ENCODE peak calls at places on chromosomes 4 and X, in five cellular contexts. N is IMR-90; H is CD4-positive, CD25-positive, alpha-beta regulatory T cell; R is ovary; P is CD8-positive, alpha-beta memory T cell. X is an unnamed sample.
A peak's percentile ranks its signal among the peaks of the same experiment; 100 is the strongest.

GRCh38 chr4:182736207-182736606 is 181.0 kb downstream of the DCTD start:
- DNase-seq in N (no peak), P (no peak), R (no peak), H (no peak), X (no peak)

GRCh38 chr4:165175879-165176278 is 31.5 kb upstream of the KLHL2 start:
- DNase-seq in P (no peak), R (no peak), H (no peak), N (no peak), X (no peak)

GRCh38 chrX:526295-527224 is 104.0 kb upstream of the SHOX start:
- DNase-seq in P (no peak), H (peak; percentile 28), N (no peak), R (no peak), X (no peak)

GRCh38 chrX:53089224-53089842 is 4.6 kb upstream of the KANTR start:
- DNase-seq in H (peak; percentile 61), R (peak; percentile 73), P (no peak), N (peak; percentile 68), X (no peak)

GRCh38 chrX:140091276-140091886 is 126.1 kb upstream of the CXorf66 start:
- DNase-seq in N (no peak), P (no peak), R (no peak), H (peak; percentile 5), X (peak; percentile 3)

GRCh38 chr4:148029781-148030180 is 297.9 kb downstream of the ARHGAP10 start:
- DNase-seq in H (no peak), P (no peak), N (no peak), R (no peak), X (no peak)

GRCh38 chr4:109978704-109979103 is 66.0 kb downstream of the EGF start:
- DNase-seq in P (no peak), R (no peak), H (no peak), N (no peak), X (no peak)

GRCh38 chr4:3466691-3467600 is 3.8 kb downstream of the DOK7 start:
- DNase-seq in H (no peak), N (no peak), P (no peak), R (no peak), X (no peak)

GRCh38 chr4:120517966-120518365 is 404.6 kb downstream of the PRDM5 start:
- DNase-seq in N (peak; percentile 86), R (peak; percentile 77), P (no peak), H (no peak), X (peak; percentile 29)

GRCh38 chrX:16807976-16808542 is 21.8 kb downstream of the TXLNG start:
- DNase-seq in R (no peak), N (peak; percentile 68), P (no peak), H (no peak), X (no peak)

GRCh38 chrX:110089656-110090404 is 86.9 kb downstream of the TMEM164 start:
- DNase-seq in H (no peak), N (no peak), R (no peak), P (no peak), X (no peak)

GRCh38 chr4:135281230-135281629 is 1079.6 kb upstream of the PABPC4L start:
- DNase-seq in P (no peak), N (no peak), R (no peak), H (no peak), X (no peak)

GRCh38 chrX:106331606-106332005 is 163.5 kb downstream of the PWWP3B start:
- DNase-seq in P (no peak), H (no peak), N (no peak), R (no peak), X (no peak)

GRCh38 chr4:88457307-88458090 is 580 bp downstream of the HERC5 start:
- DNase-seq in H (no peak), N (no peak), P (peak; percentile 35), R (peak; percentile 61), X (no peak)

GRCh38 chrX:1388651-1389050 is 3.3 kb downstream of the SLC25A6 start:
- DNase-seq in H (no peak), N (no peak), R (no peak), P (no peak), X (no peak)

GRCh38 chrX:150879855-150880807 is 18.3 kb downstream of the CD99L2 start:
- DNase-seq in P (no peak), R (no peak), N (no peak), H (peak; percentile 76), X (peak; percentile 49)

GRCh38 chrX:132463411-132463810 is 25.4 kb downstream of the MBNL3 start:
- DNase-seq in R (no peak), H (peak; percentile 54), P (no peak), N (peak; percentile 6), X (no peak)

GRCh38 chr4:91108751-91109150 is 981.6 kb downstream of the CCSER1 start:
- DNase-seq in R (no peak), N (no peak), P (no peak), H (no peak), X (no peak)

GRCh38 chr4:108483077-108483476 is 137.3 kb upstream of the RPL34 start:
- DNase-seq in R (no peak), N (no peak), P (no peak), H (peak; percentile 56), X (no peak)

GRCh38 chr4:8204576-8205227 is 5.6 kb downstream of the SH3TC1 start:
- DNase-seq in P (no peak), H (no peak), N (no peak), R (no peak), X (no peak)

GRCh38 chrX:77446029-77446585 is 1.1 kb upstream of the FGF16 start:
- DNase-seq in P (no peak), H (peak; percentile 10), R (no peak), N (no peak), X (no peak)

GRCh38 chrX:20046270-20046669 is 55.4 kb upstream of the BCLAF3 start:
- DNase-seq in H (no peak), P (no peak), N (no peak), R (no peak), X (no peak)

GRCh38 chrX:9182041-9182440 is 148.1 kb upstream of the FAM9B start:
- DNase-seq in R (no peak), P (no peak), H (no peak), N (peak; percentile 59), X (no peak)

GRCh38 chrX:44267116-44267515 is 76.4 kb downstream of the EFHC2 start:
- DNase-seq in N (no peak), P (no peak), R (no peak), H (no peak), X (no peak)

GRCh38 chrX:36753602-36754001 is 254.6 kb upstream of the FAM47C start:
- DNase-seq in R (no peak), P (no peak), N (no peak), H (no peak), X (no peak)

GRCh38 chrX:3393168-3393567 is 46.7 kb upstream of the MXRA5 start:
- DNase-seq in N (no peak), R (no peak), P (no peak), H (no peak), X (no peak)

GRCh38 chr4:94523033-94523590 is 71.4 kb downstream of the PDLIM5 start:
- DNase-seq in H (no peak), N (no peak), R (no peak), P (no peak), X (no peak)

GRCh38 chr4:3340703-3341088 is 47.9 kb downstream of the RGS12 start:
- DNase-seq in P (no peak), H (no peak), N (no peak), R (no peak), X (no peak)

GRCh38 chr4:7018281-7018680 is 24.9 kb upstream of the TADA2B start:
- DNase-seq in R (no peak), P (no peak), H (no peak), N (no peak), X (no peak)

GRCh38 chrX:121479406-121479805 is 432.0 kb downstream of the GLUD2 start:
- DNase-seq in N (no peak), P (no peak), R (no peak), H (no peak), X (no peak)

GRCh38 chrX:13937370-13938052 is 92.2 kb downstream of the GEMIN8 start:
- DNase-seq in R (no peak), H (no peak), P (no peak), N (peak; percentile 53), X (no peak)

GRCh38 chrX:155643240-155643639 is 30.5 kb upstream of the TMLHE start:
- DNase-seq in H (no peak), P (no peak), R (no peak), N (no peak), X (no peak)

GRCh38 chr4:76526585-76526990 is 91.6 kb downstream of the SHROOM3 start:
- DNase-seq in P (no peak), R (no peak), H (no peak), N (no peak), X (no peak)

GRCh38 chr4:150948069-150948468 is 67.0 kb downstream of the LRBA start:
- DNase-seq in R (no peak), P (no peak), H (no peak), N (no peak), X (no peak)

GRCh38 chr4:147596976-147597375 is 20.2 kb upstream of the TMEM184C start:
- DNase-seq in N (peak; percentile 93), H (no peak), R (no peak), P (no peak), X (no peak)

GRCh38 chrX:153644356-153645125 is 2.5 kb upstream of the DUSP9 start:
- DNase-seq in R (peak; percentile 4), H (no peak), P (no peak), N (no peak), X (no peak)
- H3K27me3 ChIP-seq in R (no peaks in the 10 kb centered on the region), H (peaks cover 2% of the 10 kb centered on the region), P (no peaks in the 10 kb centered on the region), N (peaks cover 66% of the 10 kb centered on the region), X (no peaks in the 10 kb centered on the region)

DNA sequence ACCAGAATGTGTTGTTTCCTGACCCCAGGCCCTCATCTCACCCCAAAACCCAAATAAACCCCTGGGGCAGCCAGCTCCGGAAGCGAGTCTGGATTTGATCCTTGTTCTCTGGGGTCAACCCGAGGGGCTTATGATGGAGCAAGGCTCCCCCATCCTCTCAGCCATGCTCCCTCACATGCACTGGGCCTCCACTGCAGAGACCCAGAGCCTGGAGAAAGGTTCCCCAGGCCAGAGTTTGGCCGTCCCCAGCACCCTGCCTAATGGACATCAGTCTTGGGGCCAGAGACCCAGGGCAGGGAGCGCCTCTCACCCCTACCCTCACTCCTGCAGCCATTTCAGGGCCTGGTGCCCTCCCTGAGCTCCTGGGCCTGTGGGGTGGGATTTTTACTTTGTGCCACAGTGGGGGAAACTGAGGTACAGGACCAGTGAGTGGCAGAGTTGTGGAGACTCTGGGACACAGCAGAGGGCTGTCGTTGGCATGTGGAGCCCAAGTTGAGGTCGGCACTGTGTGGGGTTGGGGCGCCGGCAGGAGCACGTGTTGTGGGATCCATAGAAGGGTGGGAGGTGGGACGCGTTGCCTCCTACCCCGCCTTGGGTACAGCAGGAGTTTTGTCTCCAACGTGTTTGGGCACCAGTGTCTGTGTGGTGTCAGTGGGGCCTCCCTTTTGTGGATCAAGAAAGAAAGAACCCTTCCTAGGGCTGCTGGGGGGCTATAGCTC is 3.6 kb downstream of the FGFR3 start:
- DNase-seq in R (no peak), P (no peak), N (no peak), H (no peak), X (no peak)
- H3K27me3 ChIP-seq in R (peaks cover 14% of the 10 kb centered on the region), P (peaks cover 18% of the 10 kb centered on the region), N (peaks cover 48% of the 10 kb centered on the region), H (peaks cover 7% of the 10 kb centered on the region), X (peaks cover 2% of the 10 kb centered on the region)

DNA sequence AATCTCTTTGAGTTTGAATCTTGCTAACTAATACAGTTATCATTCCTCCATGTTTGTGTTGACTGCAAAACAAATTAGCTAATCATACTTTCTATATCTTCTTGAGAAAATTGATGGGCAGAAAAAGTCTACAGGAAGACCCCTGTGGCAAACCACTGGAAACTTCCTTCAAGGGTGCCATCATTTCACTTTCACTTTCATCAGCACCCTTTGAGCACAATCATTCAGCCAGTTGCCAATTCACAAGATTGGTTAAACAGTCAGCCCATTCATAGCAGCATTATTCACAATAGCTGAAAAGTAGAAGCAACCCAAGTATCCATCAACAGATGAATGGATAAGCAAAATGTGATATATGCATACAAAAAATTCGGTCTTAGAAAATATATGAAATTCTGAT is 101.5 kb downstream of the CCDC160 start:
- DNase-seq in P (no peak), R (no peak), H (peak; percentile 55), N (no peak), X (no peak)
- H3K27me3 ChIP-seq in P (no peaks in the 10 kb centered on the region), R (no peaks in the 10 kb centered on the region), H (no peaks in the 10 kb centered on the region), N (no peaks in the 10 kb centered on the region), X (no peaks in the 10 kb centered on the region)

GRCh38 chrX:111829345-111829744 is 46.6 kb upstream of the TRPC5OS start:
- DNase-seq in N (no peak), P (no peak), H (no peak), R (no peak), X (no peak)
- H3K27me3 ChIP-seq in N (peaks cover 4% of the 10 kb centered on the region), P (no peaks in the 10 kb centered on the region), H (no peaks in the 10 kb centered on the region), R (no peaks in the 10 kb centered on the region), X (no peaks in the 10 kb centered on the region)

X was measured in GM06990.